ENCODE peak calls at places on chromosomes 11 and 22, in ten cellular contexts. One of them, this sample, is unnamed.
A peak's percentile ranks its signal among the peaks of the same experiment; 100 is the strongest.

GRCh38 chr11:115990004-115990447 is 485.8 kb upstream of the CADM1 start:
- DNase-seq in skeletal muscle cell: no peak
- DNase-seq in stromal cell of bone marrow: no peak
- DNase-seq in KG1: no peak
- DNase-seq in GM12891: no peak
- DNase-seq in H54: peak; percentile 21
- DNase-seq in PC-9: peak; percentile 6
- DNase-seq in left colon: no peak
- DNase-seq in C1 segment of cervical spinal cord: no peak
- DNase-seq in CD4-positive, alpha-beta T cell: no peak
- DNase-seq in this sample: no peak

GRCh38 chr11:10317776-10318526 is 13.1 kb downstream of the ADM start:
- DNase-seq in skeletal muscle cell: no peak
- DNase-seq in stromal cell of bone marrow: no peak
- DNase-seq in KG1: no peak
- DNase-seq in GM12891: no peak
- DNase-seq in H54: no peak
- DNase-seq in PC-9: no peak
- DNase-seq in left colon: no peak
- DNase-seq in C1 segment of cervical spinal cord: no peak
- DNase-seq in CD4-positive, alpha-beta T cell: no peak
- DNase-seq in this sample: no peak

GRCh38 chr22:22884888-22885840 is 2.5 kb upstream of the IGLL5 start:
- DNase-seq in skeletal muscle cell: no peak
- DNase-seq in stromal cell of bone marrow: no peak
- DNase-seq in KG1: no peak
- DNase-seq in GM12891: peak; percentile 68
- DNase-seq in H54: no peak
- DNase-seq in PC-9: no peak
- DNase-seq in left colon: peak; percentile 56
- DNase-seq in C1 segment of cervical spinal cord: no peak
- DNase-seq in CD4-positive, alpha-beta T cell: no peak
- DNase-seq in this sample: no peak

GRCh38 chr11:68043349-68044144 is 4.7 kb downstream of the TCIRG1 start:
- DNase-seq in skeletal muscle cell: peak; percentile 56
- DNase-seq in stromal cell of bone marrow: no peak
- DNase-seq in KG1: no peak
- DNase-seq in GM12891: no peak
- DNase-seq in H54: peak; percentile 100
- DNase-seq in PC-9: peak; percentile 80
- DNase-seq in left colon: no peak
- DNase-seq in C1 segment of cervical spinal cord: no peak
- DNase-seq in CD4-positive, alpha-beta T cell: no peak
- DNase-seq in this sample: no peak

GRCh38 chr11:12087075-12087775 is 23.2 kb upstream of the MICAL2 start:
- DNase-seq in skeletal muscle cell: no peak
- DNase-seq in stromal cell of bone marrow: peak; percentile 65
- DNase-seq in KG1: no peak
- DNase-seq in GM12891: no peak
- DNase-seq in H54: no peak
- DNase-seq in PC-9: peak; percentile 33
- DNase-seq in left colon: peak; percentile 53
- DNase-seq in C1 segment of cervical spinal cord: no peak
- DNase-seq in CD4-positive, alpha-beta T cell: no peak
- DNase-seq in this sample: no peak

GRCh38 chr22:40009953-40010751 is 15.4 kb downstream of the FAM83F start:
- DNase-seq in skeletal muscle cell: no peak
- DNase-seq in stromal cell of bone marrow: no peak
- DNase-seq in KG1: no peak
- DNase-seq in GM12891: no peak
- DNase-seq in H54: no peak
- DNase-seq in PC-9: no peak
- DNase-seq in left colon: no peak
- DNase-seq in C1 segment of cervical spinal cord: no peak
- DNase-seq in CD4-positive, alpha-beta T cell: peak; percentile 13
- DNase-seq in this sample: no peak

GRCh38 chr11:134380785-134381184 is 31.3 kb downstream of the B3GAT1 start:
- DNase-seq in skeletal muscle cell: no peak
- DNase-seq in stromal cell of bone marrow: no peak
- DNase-seq in KG1: no peak
- DNase-seq in GM12891: no peak
- DNase-seq in H54: no peak
- DNase-seq in PC-9: no peak
- DNase-seq in left colon: no peak
- DNase-seq in C1 segment of cervical spinal cord: no peak
- DNase-seq in CD4-positive, alpha-beta T cell: no peak
- DNase-seq in this sample: no peak

GRCh38 chr11:135008001-135008405 is 596.0 kb upstream of the B3GAT1 start:
- DNase-seq in skeletal muscle cell: no peak
- DNase-seq in stromal cell of bone marrow: no peak
- DNase-seq in KG1: no peak
- DNase-seq in GM12891: no peak
- DNase-seq in H54: no peak
- DNase-seq in PC-9: no peak
- DNase-seq in left colon: no peak
- DNase-seq in C1 segment of cervical spinal cord: no peak
- DNase-seq in CD4-positive, alpha-beta T cell: no peak
- DNase-seq in this sample: no peak

GRCh38 chr11:86735462-86736302 is 63.3 kb upstream of the ME3 start:
- DNase-seq in skeletal muscle cell: no peak
- DNase-seq in stromal cell of bone marrow: no peak
- DNase-seq in KG1: no peak
- DNase-seq in GM12891: no peak
- DNase-seq in H54: no peak
- DNase-seq in PC-9: peak; percentile 54
- DNase-seq in left colon: no peak
- DNase-seq in C1 segment of cervical spinal cord: no peak
- DNase-seq in CD4-positive, alpha-beta T cell: no peak
- DNase-seq in this sample: no peak

GRCh38 chr11:107014871-107015270 is 3.4 kb downstream of the GUCY1A2 start:
- DNase-seq in skeletal muscle cell: no peak
- DNase-seq in stromal cell of bone marrow: peak; percentile 36
- DNase-seq in KG1: no peak
- DNase-seq in GM12891: no peak
- DNase-seq in H54: no peak
- DNase-seq in PC-9: no peak
- DNase-seq in left colon: no peak
- DNase-seq in C1 segment of cervical spinal cord: no peak
- DNase-seq in CD4-positive, alpha-beta T cell: no peak
- DNase-seq in this sample: no peak

GRCh38 chr11:15923169-15923568 is 433.2 kb downstream of the SOX6 start:
- DNase-seq in skeletal muscle cell: no peak
- DNase-seq in stromal cell of bone marrow: no peak
- DNase-seq in KG1: no peak
- DNase-seq in GM12891: no peak
- DNase-seq in H54: no peak
- DNase-seq in PC-9: no peak
- DNase-seq in left colon: no peak
- DNase-seq in C1 segment of cervical spinal cord: no peak
- DNase-seq in CD4-positive, alpha-beta T cell: no peak
- DNase-seq in this sample: no peak

GRCh38 chr11:33980896-33981295 is 70.6 kb upstream of the CAPRIN1 start:
- DNase-seq in skeletal muscle cell: no peak
- DNase-seq in stromal cell of bone marrow: no peak
- DNase-seq in KG1: no peak
- DNase-seq in GM12891: no peak
- DNase-seq in H54: no peak
- DNase-seq in PC-9: no peak
- DNase-seq in left colon: no peak
- DNase-seq in C1 segment of cervical spinal cord: no peak
- DNase-seq in CD4-positive, alpha-beta T cell: no peak
- DNase-seq in this sample: no peak

GRCh38 chr11:12259956-12260355 is 117.4 kb upstream of the PARVA start:
- DNase-seq in skeletal muscle cell: no peak
- DNase-seq in stromal cell of bone marrow: no peak
- DNase-seq in KG1: no peak
- DNase-seq in GM12891: no peak
- DNase-seq in H54: no peak
- DNase-seq in PC-9: no peak
- DNase-seq in left colon: no peak
- DNase-seq in C1 segment of cervical spinal cord: no peak
- DNase-seq in CD4-positive, alpha-beta T cell: no peak
- DNase-seq in this sample: no peak

GRCh38 chr22:44665115-44665514 is 36.9 kb upstream of the PRR5 start:
- DNase-seq in skeletal muscle cell: no peak
- DNase-seq in stromal cell of bone marrow: no peak
- DNase-seq in KG1: no peak
- DNase-seq in GM12891: no peak
- DNase-seq in H54: no peak
- DNase-seq in PC-9: no peak
- DNase-seq in left colon: no peak
- DNase-seq in C1 segment of cervical spinal cord: peak; percentile 41
- DNase-seq in CD4-positive, alpha-beta T cell: no peak
- DNase-seq in this sample: no peak

GRCh38 chr11:1706634-1707400 is 9.8 kb downstream of the KRTAP5-6 start:
- DNase-seq in skeletal muscle cell: no peak
- DNase-seq in stromal cell of bone marrow: no peak
- DNase-seq in KG1: no peak
- DNase-seq in GM12891: no peak
- DNase-seq in H54: no peak
- DNase-seq in PC-9: no peak
- DNase-seq in left colon: no peak
- DNase-seq in C1 segment of cervical spinal cord: no peak
- DNase-seq in CD4-positive, alpha-beta T cell: no peak
- DNase-seq in this sample: no peak

GRCh38 chr11:57476883-57477506 is 16.7 kb downstream of the RTN4RL2 start:
- DNase-seq in skeletal muscle cell: no peak
- DNase-seq in stromal cell of bone marrow: no peak
- DNase-seq in KG1: no peak
- DNase-seq in GM12891: no peak
- DNase-seq in H54: no peak
- DNase-seq in PC-9: peak; percentile 79
- DNase-seq in left colon: peak; percentile 60
- DNase-seq in C1 segment of cervical spinal cord: no peak
- DNase-seq in CD4-positive, alpha-beta T cell: no peak
- DNase-seq in this sample: no peak

GRCh38 chr11:1160231-1161101 is 2.7 kb downstream of the MUC5AC start:
- DNase-seq in skeletal muscle cell: no peak
- DNase-seq in stromal cell of bone marrow: no peak
- DNase-seq in KG1: no peak
- DNase-seq in GM12891: peak; percentile 20
- DNase-seq in H54: no peak
- DNase-seq in PC-9: no peak
- DNase-seq in left colon: peak; percentile 12
- DNase-seq in C1 segment of cervical spinal cord: no peak
- DNase-seq in CD4-positive, alpha-beta T cell: no peak
- DNase-seq in this sample: no peak

GRCh38 chr11:46555269-46556054 is 38.4 kb downstream of the AMBRA1 start:
- DNase-seq in skeletal muscle cell: peak; percentile 34
- DNase-seq in stromal cell of bone marrow: peak; percentile 69
- DNase-seq in KG1: no peak
- DNase-seq in GM12891: no peak
- DNase-seq in H54: no peak
- DNase-seq in PC-9: no peak
- DNase-seq in left colon: no peak
- DNase-seq in C1 segment of cervical spinal cord: no peak
- DNase-seq in CD4-positive, alpha-beta T cell: no peak
- DNase-seq in this sample: no peak

GRCh38 chr22:49018601-49019000 is 809.1 kb downstream of the BRD1 start:
- DNase-seq in skeletal muscle cell: no peak
- DNase-seq in stromal cell of bone marrow: no peak
- DNase-seq in KG1: no peak
- DNase-seq in GM12891: no peak
- DNase-seq in H54: no peak
- DNase-seq in PC-9: no peak
- DNase-seq in left colon: no peak
- DNase-seq in C1 segment of cervical spinal cord: no peak
- DNase-seq in CD4-positive, alpha-beta T cell: no peak
- DNase-seq in this sample: no peak

GRCh38 chr11:103619938-103620337 is 416.5 kb upstream of the DDI1 start:
- DNase-seq in skeletal muscle cell: no peak
- DNase-seq in stromal cell of bone marrow: no peak
- DNase-seq in KG1: no peak
- DNase-seq in GM12891: no peak
- DNase-seq in H54: no peak
- DNase-seq in PC-9: no peak
- DNase-seq in left colon: no peak
- DNase-seq in C1 segment of cervical spinal cord: no peak
- DNase-seq in CD4-positive, alpha-beta T cell: no peak
- DNase-seq in this sample: no peak

GRCh38 chr11:1041471-1041870 is 5.0 kb upstream of the MUC6 start:
- DNase-seq in skeletal muscle cell: no peak
- DNase-seq in stromal cell of bone marrow: no peak
- DNase-seq in KG1: no peak
- DNase-seq in GM12891: no peak
- DNase-seq in H54: no peak
- DNase-seq in PC-9: peak; percentile 43
- DNase-seq in left colon: no peak
- DNase-seq in C1 segment of cervical spinal cord: no peak
- DNase-seq in CD4-positive, alpha-beta T cell: no peak
- DNase-seq in this sample: no peak

GRCh38 chr11:119782673-119783072 is 53.7 kb upstream of the NECTIN1 start:
- DNase-seq in skeletal muscle cell: no peak
- DNase-seq in stromal cell of bone marrow: peak; percentile 20
- DNase-seq in KG1: no peak
- DNase-seq in GM12891: no peak
- DNase-seq in H54: no peak
- DNase-seq in PC-9: no peak
- DNase-seq in left colon: no peak
- DNase-seq in C1 segment of cervical spinal cord: no peak
- DNase-seq in CD4-positive, alpha-beta T cell: no peak
- DNase-seq in this sample: no peak

GRCh38 chr11:46914363-46914762 is 4.0 kb downstream of the LRP4 start:
- DNase-seq in skeletal muscle cell: peak; percentile 14
- DNase-seq in stromal cell of bone marrow: no peak
- DNase-seq in KG1: no peak
- DNase-seq in GM12891: no peak
- DNase-seq in H54: no peak
- DNase-seq in PC-9: no peak
- DNase-seq in left colon: no peak
- DNase-seq in C1 segment of cervical spinal cord: peak; percentile 26
- DNase-seq in CD4-positive, alpha-beta T cell: no peak
- DNase-seq in this sample: no peak

GRCh38 chr11:63019506-63019905 is 3.9 kb upstream of the SLC22A8 start:
- DNase-seq in skeletal muscle cell: no peak
- DNase-seq in stromal cell of bone marrow: no peak
- DNase-seq in KG1: no peak
- DNase-seq in GM12891: no peak
- DNase-seq in H54: no peak
- DNase-seq in PC-9: no peak
- DNase-seq in left colon: no peak
- DNase-seq in C1 segment of cervical spinal cord: no peak
- DNase-seq in CD4-positive, alpha-beta T cell: no peak
- DNase-seq in this sample: no peak

GRCh38 chr11:45056529-45056928 is 89.9 kb upstream of the PRDM11 start:
- DNase-seq in skeletal muscle cell: no peak
- DNase-seq in stromal cell of bone marrow: no peak
- DNase-seq in KG1: no peak
- DNase-seq in GM12891: no peak
- DNase-seq in H54: no peak
- DNase-seq in PC-9: no peak
- DNase-seq in left colon: no peak
- DNase-seq in C1 segment of cervical spinal cord: no peak
- DNase-seq in CD4-positive, alpha-beta T cell: no peak
- DNase-seq in this sample: no peak

GRCh38 chr11:101166038-101166437 is 36.4 kb upstream of the PGR start:
- DNase-seq in skeletal muscle cell: no peak
- DNase-seq in stromal cell of bone marrow: no peak
- DNase-seq in KG1: no peak
- DNase-seq in GM12891: no peak
- DNase-seq in H54: no peak
- DNase-seq in PC-9: no peak
- DNase-seq in left colon: no peak
- DNase-seq in C1 segment of cervical spinal cord: no peak
- DNase-seq in CD4-positive, alpha-beta T cell: no peak
- DNase-seq in this sample: no peak

GRCh38 chr11:6297831-6298230 is 22.5 kb downstream of the CAVIN3 start:
- DNase-seq in skeletal muscle cell: no peak
- DNase-seq in stromal cell of bone marrow: no peak
- DNase-seq in KG1: no peak
- DNase-seq in GM12891: no peak
- DNase-seq in H54: no peak
- DNase-seq in PC-9: no peak
- DNase-seq in left colon: no peak
- DNase-seq in C1 segment of cervical spinal cord: no peak
- DNase-seq in CD4-positive, alpha-beta T cell: no peak
- DNase-seq in this sample: no peak

GRCh38 chr22:27752141-27752540 is 49.4 kb downstream of the MN1 start:
- DNase-seq in skeletal muscle cell: no peak
- DNase-seq in stromal cell of bone marrow: no peak
- DNase-seq in KG1: no peak
- DNase-seq in GM12891: no peak
- DNase-seq in H54: no peak
- DNase-seq in PC-9: no peak
- DNase-seq in left colon: no peak
- DNase-seq in C1 segment of cervical spinal cord: no peak
- DNase-seq in CD4-positive, alpha-beta T cell: no peak
- DNase-seq in this sample: no peak

This sample was measured in LNCaP clone FGC.